ENCODE peak calls at places on chromosome 14, in nine cellular contexts. W is psoas muscle, F is H9, Y is gastrocnemius medialis, D is mesenchymal stem cell, B is IMR-90, G is body of pancreas, A is Peyer's patch, X is suprapubic skin. P is an unnamed sample. For H3K4me1, the result is how much of the 10 kb centered on the place peaks cover.

GRCh38 chr14:51451561-51451960 is 200.1 kb upstream of the FRMD6 start:
- DNase-seq in W (no peak), F (no peak), Y (no peak), D (no peak), B (no peak), G (no peak), A (no peak), X (no peak), P (no peak)

GRCh38 chr14:33287204-33287603 is 348.5 kb downstream of the NPAS3 start:
- DNase-seq in W (no peak), F (no peak), Y (no peak), D (no peak), B (no peak), G (peak), A (no peak), X (no peak), P (no peak)

GRCh38 chr14:51472881-51473280 is 178.8 kb upstream of the FRMD6 start:
- DNase-seq in W (no peak), F (no peak), Y (no peak), D (no peak), B (no peak), G (peak), A (no peak), X (no peak), P (no peak)

GRCh38 chr14:88792572-88793258 is at the start of gene EML5:
- DNase-seq in W (peak), F (peak), Y (peak), D (peak), B (peak), G (peak), A (peak), X (peak), P (peak)

GRCh38 chr14:56172571-56172971 is 54.4 kb downstream of the PELI2 start:
- DNase-seq in W (no peak), F (no peak), Y (no peak), D (peak), B (peak), G (no peak), A (no peak), X (no peak), P (no peak)

GRCh38 chr14:37544407-37544806 is 50.6 kb downstream of the FOXA1 start:
- DNase-seq in W (no peak), F (no peak), Y (no peak), D (no peak), B (no peak), G (no peak), A (no peak), X (no peak), P (no peak)

GRCh38 chr14:89422181-89422951 is 5.3 kb upstream of the FOXN3 start:
- DNase-seq in W (no peak), F (no peak), Y (no peak), D (no peak), B (peak), G (no peak), A (peak), X (peak), P (no peak)

GRCh38 chr14:88044782-88045446 is 40.0 kb downstream of the GPR65 start:
- DNase-seq in W (no peak), F (no peak), Y (no peak), D (no peak), B (no peak), G (no peak), A (no peak), X (no peak), P (no peak)

GRCh38 chr14:93042968-93043940 is 72.5 kb downstream of the ITPK1 start:
- DNase-seq in W (peak), F (no peak), Y (peak), D (no peak), B (peak), G (peak), A (peak), X (peak), P (peak)

GRCh38 chr14:92538412-92539017 is 24.9 kb downstream of the RIN3 start:
- DNase-seq in W (no peak), F (no peak), Y (no peak), D (no peak), B (no peak), G (no peak), A (peak), X (no peak), P (no peak)

GRCh38 chr14:50363734-50364113 is 33.0 kb downstream of the CDKL1 start:
- DNase-seq in W (no peak), F (no peak), Y (peak), D (peak), B (peak), G (peak), A (no peak), X (no peak), P (peak)

GRCh38 chr14:100589071-100589759 is 2.0 kb upstream of the BEGAIN start:
- DNase-seq in W (peak), F (no peak), Y (peak), D (no peak), B (no peak), G (no peak), A (peak), X (peak), P (no peak)

GRCh38 chr14:49363926-49364751 is 222.0 kb downstream of the RPS29 start:
- DNase-seq in W (no peak), F (no peak), Y (no peak), D (no peak), B (no peak), G (no peak), A (no peak), X (no peak), P (no peak)

GRCh38 chr14:24426912-24427536 is 2.4 kb downstream of the CBLN3 start:
- DNase-seq in W (no peak), F (peak), Y (no peak), D (no peak), B (no peak), G (peak), A (peak), X (peak), P (peak)

GRCh38 chr14:32561520-32561919 is 232.4 kb downstream of the AKAP6 start:
- DNase-seq in W (no peak), F (no peak), Y (no peak), D (peak), B (peak), G (peak), A (no peak), X (no peak), P (no peak)

GRCh38 chr14:75829316-75829715 is 152.5 kb downstream of the TGFB3 start:
- DNase-seq in W (no peak), F (no peak), Y (no peak), D (no peak), B (no peak), G (no peak), A (no peak), X (no peak), P (no peak)

GRCh38 chr14:29804481-29804880 is 123.2 kb downstream of the PRKD1 start:
- DNase-seq in W (no peak), F (no peak), Y (no peak), D (no peak), B (no peak), G (no peak), A (no peak), X (no peak), P (no peak)

GRCh38 chr14:91254456-91254855 is 10.0 kb upstream of the GPR68 start:
- DNase-seq in W (no peak), F (no peak), Y (no peak), D (no peak), B (no peak), G (no peak), A (no peak), X (no peak), P (no peak)

GRCh38 chr14:52265248-52265647 is 2.2 kb upstream of the PTGDR start:
- DNase-seq in W (no peak), F (no peak), Y (no peak), D (no peak), B (no peak), G (no peak), A (no peak), X (no peak), P (no peak)

GRCh38 chr14:33916663-33917565 is 34.0 kb downstream of the EGLN3 start:
- DNase-seq in W (no peak), F (no peak), Y (no peak), D (peak), B (no peak), G (peak), A (no peak), X (no peak), P (no peak)

GRCh38 chr14:90609376-90609775 is 206.9 kb downstream of the TTC7B start:
- DNase-seq in W (no peak), F (no peak), Y (no peak), D (no peak), B (no peak), G (no peak), A (no peak), X (no peak), P (no peak)

GRCh38 chr14:38994721-38995120 is 108.3 kb downstream of the SEC23A start:
- DNase-seq in W (no peak), F (no peak), Y (no peak), D (no peak), B (no peak), G (no peak), A (no peak), X (no peak), P (no peak)

GRCh38 chr14:91961297-91962220 is 14.1 kb upstream of the FBLN5 start:
- DNase-seq in W (no peak), F (no peak), Y (no peak), D (no peak), B (no peak), G (no peak), A (no peak), X (no peak), P (no peak)

GRCh38 chr14:84493779-84494178 is 1036.2 kb upstream of the FLRT2 start:
- DNase-seq in W (no peak), F (no peak), Y (no peak), D (peak), B (no peak), G (no peak), A (no peak), X (no peak), P (no peak)

GRCh38 chr14:74619672-74620131 is 7.7 kb upstream of the LTBP2 start:
- DNase-seq in W (peak), F (no peak), Y (peak), D (peak), B (peak), G (peak), A (peak), X (no peak), P (peak)

GRCh38 chr14:100449225-100449987 is 126.3 kb downstream of the SLC25A47 start:
- DNase-seq in W (no peak), F (peak), Y (no peak), D (no peak), B (no peak), G (no peak), A (peak), X (no peak), P (no peak)

GRCh38 chr14:91363776-91364523 is 53.7 kb downstream of the CCDC88C start:
- DNase-seq in W (no peak), F (no peak), Y (no peak), D (no peak), B (no peak), G (peak), A (no peak), X (no peak), P (peak)

GRCh38 chr14:88904206-88904647 is 79.8 kb downstream of the TTC8 start:
- DNase-seq in W (no peak), F (no peak), Y (no peak), D (no peak), B (no peak), G (no peak), A (no peak), X (no peak), P (no peak)

GRCh38 chr14:101116065-101116464 is 212.5 kb upstream of the RTL1 start:
- DNase-seq in W (no peak), F (no peak), Y (no peak), D (no peak), B (no peak), G (no peak), A (no peak), X (no peak), P (no peak)

GRCh38 chr14:27727371-27727770 is 1039.2 kb upstream of the FOXG1 start:
- DNase-seq in W (no peak), F (no peak), Y (no peak), D (no peak), B (no peak), G (no peak), A (no peak), X (no peak), P (no peak)

GRCh38 chr14:47536341-47536740 is 139.1 kb downstream of the MDGA2 start:
- DNase-seq in W (no peak), F (no peak), Y (no peak), D (no peak), B (no peak), G (no peak), A (no peak), X (no peak), P (no peak)

GRCh38 chr14:80930095-80930494 is 11.4 kb downstream of the CEP128 start:
- DNase-seq in W (no peak), F (no peak), Y (no peak), D (no peak), B (no peak), G (no peak), A (no peak), X (no peak), P (no peak)

GRCh38 chr14:58736606-58737005 is 98.8 kb downstream of the DACT1 start:
- DNase-seq in W (no peak), F (no peak), Y (no peak), D (no peak), B (no peak), G (no peak), A (no peak), X (no peak), P (no peak)

GRCh38 chr14:67457782-67458181 is 30.7 kb downstream of the TMEM229B start:
- DNase-seq in W (peak), F (peak), Y (peak), D (no peak), B (no peak), G (peak), A (no peak), X (no peak), P (no peak)

GRCh38 chr14:61694039-61694438 is 1.3 kb upstream of the HIF1A start:
- DNase-seq in W (no peak), F (no peak), Y (no peak), D (no peak), B (no peak), G (no peak), A (no peak), X (no peak), P (no peak)

GRCh38 chr14:31228533-31228932 is 20.9 kb upstream of the HECTD1 start:
- DNase-seq in W (no peak), F (no peak), Y (no peak), D (no peak), B (no peak), G (no peak), A (no peak), X (no peak), P (no peak)
- H3K27ac ChIP-seq in W (peak), F (no peak), Y (peak), D (no peak), B (no peak), G (peak), A (peak), X (peak), P (peak)

GRCh38 chr14:103524002-103524785 is 1.6 kb upstream of the CKB start:
- DNase-seq in W (no peak), F (no peak), Y (no peak), D (no peak), B (no peak), G (no peak), A (no peak), X (peak), P (no peak)

GRCh38 chr14:103522649-103523582 is at the start of gene CKB:
- DNase-seq in W (peak), F (peak), Y (peak), D (peak), B (peak), G (peak), A (no peak), X (peak), P (peak)

GRCh38 chr14:103521438-103521961 is 1.1 kb downstream of the CKB start:
- DNase-seq in W (no peak), F (no peak), Y (no peak), D (no peak), B (no peak), G (no peak), A (no peak), X (peak), P (no peak)

GRCh38 chr14:103522028-103522581 is 525 bp downstream of the CKB start:
- DNase-seq in W (peak), F (no peak), Y (no peak), D (peak), B (no peak), G (no peak), A (no peak), X (peak), P (peak)

GRCh38 chr14:103523583-103523969 is 946 bp upstream of the CKB start:
- DNase-seq in W (no peak), F (no peak), Y (no peak), D (no peak), B (no peak), G (no peak), A (no peak), X (no peak), P (no peak)
- H3K4me1 ChIP-seq in W (under half), F (under half), Y (under half), D (half or more), B (under half), G (half or more), A (half or more), X (half or more), P (under half)

GRCh38 chr14:72722201-72722785 is 171.6 kb downstream of the DPF3 start:
- DNase-seq in W (no peak), F (no peak), Y (no peak), D (no peak), B (no peak), G (no peak), A (no peak), X (no peak), P (no peak)

GRCh38 chr14:72726444-72726843 is 167.5 kb downstream of the DPF3 start:
- DNase-seq in W (no peak), F (no peak), Y (no peak), D (peak), B (peak), G (no peak), A (no peak), X (no peak), P (no peak)

GRCh38 chr14:72721042-72721540 is 172.8 kb downstream of the DPF3 start:
- DNase-seq in W (no peak), F (no peak), Y (no peak), D (no peak), B (no peak), G (no peak), A (no peak), X (no peak), P (no peak)

GRCh38 chr14:72723741-72724530 is 170.0 kb downstream of the DPF3 start:
- DNase-seq in W (no peak), F (no peak), Y (no peak), D (no peak), B (peak), G (peak), A (no peak), X (no peak), P (no peak)
- H3K27ac ChIP-seq in W (peak), F (no peak), Y (peak), D (no peak), B (peak), G (no peak), A (no peak), X (no peak), P (no peak)

GRCh38 chr14:68892961-68893360 is 86.1 kb downstream of the ACTN1 start:
- DNase-seq in W (no peak), F (no peak), Y (no peak), D (no peak), B (no peak), G (no peak), A (peak), X (no peak), P (no peak)

GRCh38 chr14:68894802-68895201 is 84.3 kb downstream of the ACTN1 start:
- DNase-seq in W (no peak), F (no peak), Y (no peak), D (peak), B (peak), G (no peak), A (no peak), X (no peak), P (no peak)

GRCh38 chr14:68891851-68892660 is 87.0 kb downstream of the ACTN1 start:
- DNase-seq in W (no peak), F (no peak), Y (no peak), D (peak), B (peak), G (no peak), A (peak), X (peak), P (no peak)

GRCh38 chr14:68894123-68894522 is 85.0 kb downstream of the ACTN1 start:
- DNase-seq in W (no peak), F (no peak), Y (no peak), D (no peak), B (peak), G (no peak), A (peak), X (no peak), P (no peak)

DNA sequence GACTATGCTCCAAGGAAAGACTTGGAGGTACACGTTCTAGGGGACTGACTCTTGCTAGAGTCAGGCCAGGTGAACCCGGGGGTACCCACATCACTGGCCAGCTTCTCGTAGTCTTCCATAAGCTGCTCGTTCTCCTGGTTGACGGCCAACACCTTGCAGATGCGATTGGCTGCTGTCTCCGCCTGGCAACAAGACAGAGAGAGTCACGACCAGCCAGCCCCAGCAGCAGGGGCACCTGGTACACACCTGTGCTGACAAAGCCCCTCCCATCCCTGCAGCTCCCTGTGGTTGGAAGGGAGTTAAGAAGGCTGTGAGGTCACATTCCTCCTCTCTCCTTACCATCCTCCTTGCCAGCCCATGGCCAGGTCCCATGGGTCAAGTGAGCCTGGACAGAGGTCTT is 85.5 kb downstream of the ACTN1 start:
- DNase-seq in W (no peak), F (no peak), Y (no peak), D (no peak), B (no peak), G (no peak), A (peak), X (no peak), P (no peak)
- H3K4me1 ChIP-seq in W (under half), F (under half), Y (under half), D (under half), B (under half), G (under half), A (under half), X (under half), P (under half)

GRCh38 chr14:73173092-73173735 is 36.9 kb downstream of the PSEN1 start:
- DNase-seq in W (no peak), F (no peak), Y (no peak), D (peak), B (peak), G (no peak), A (no peak), X (no peak), P (no peak)

GRCh38 chr14:73167727-73168126 is 31.4 kb downstream of the PSEN1 start:
- DNase-seq in W (no peak), F (no peak), Y (no peak), D (no peak), B (no peak), G (no peak), A (no peak), X (no peak), P (no peak)

GRCh38 chr14:73168274-73168673 is 32.0 kb downstream of the PSEN1 start:
- DNase-seq in W (no peak), F (no peak), Y (no peak), D (no peak), B (no peak), G (no peak), A (no peak), X (no peak), P (no peak)

GRCh38 chr14:73168691-73169090 is 32.4 kb downstream of the PSEN1 start:
- DNase-seq in W (no peak), F (no peak), Y (no peak), D (no peak), B (no peak), G (no peak), A (no peak), X (no peak), P (no peak)

DNA sequence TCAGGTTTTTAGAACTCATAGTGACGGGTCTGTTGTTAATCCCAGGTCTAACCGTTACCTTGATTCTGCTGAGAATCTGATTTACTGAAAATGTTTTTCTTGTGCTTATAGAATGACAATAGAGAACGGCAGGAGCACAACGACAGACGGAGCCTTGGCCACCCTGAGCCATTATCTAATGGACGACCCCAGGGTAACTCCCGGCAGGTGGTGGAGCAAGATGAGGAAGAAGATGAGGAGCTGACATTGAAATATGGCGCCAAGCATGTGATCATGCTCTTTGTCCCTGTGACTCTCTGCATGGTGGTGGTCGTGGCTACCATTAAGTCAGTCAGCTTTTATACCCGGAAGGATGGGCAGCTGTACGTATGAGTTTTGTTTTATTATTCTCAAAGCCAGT is 34.4 kb downstream of the PSEN1 start:
- DNase-seq in W (no peak), F (no peak), Y (no peak), D (no peak), B (no peak), G (no peak), A (no peak), X (no peak), P (no peak)
- H3K27ac ChIP-seq in W (no peak), F (no peak), Y (no peak), D (no peak), B (no peak), G (no peak), A (no peak), X (no peak), P (no peak)

GRCh38 chr14:105328678-105329390 is 14.3 kb downstream of the PACS2 start:
- DNase-seq in W (no peak), F (no peak), Y (no peak), D (no peak), B (no peak), G (no peak), A (no peak), X (no peak), P (peak)
- H3K4me1 ChIP-seq in W (half or more), F (under half), Y (half or more), D (under half), B (under half), G (half or more), A (under half), X (under half), P (under half)